ENCODE peak calls at places on chromosomes 3 and 15, in six cellular contexts. V is Peyer's patch, G is tibial nerve, X is H9, H is neural crest cell, K is uterus. L is an unnamed sample.

GRCh38 chr3:32109256-32109655 is 2.8 kb downstream of the GPD1L start:
- DNase-seq in V (peak; percentile 53), G (peak; percentile 82), X (no peak), H (no peak), K (peak; percentile 82), L (peak; percentile 80)

GRCh38 chr3:177357352-177358084 is 160.2 kb upstream of the TBL1XR1 start:
- DNase-seq in V (peak; percentile 56), G (no peak), X (no peak), H (no peak), K (peak; percentile 40), L (no peak)

GRCh38 chr3:16741103-16741758 is 136.0 kb upstream of the DAZL start:
- DNase-seq in V (no peak), G (no peak), X (no peak), H (no peak), K (no peak), L (peak; percentile 99)

GRCh38 chr15:57582080-57582479 is 9.6 kb upstream of the MYZAP start:
- DNase-seq in V (no peak), G (no peak), X (no peak), H (no peak), K (no peak), L (no peak)

GRCh38 chr15:68682906-68683490 is 104.2 kb downstream of the CORO2B start:
- DNase-seq in V (no peak), G (no peak), X (no peak), H (no peak), K (no peak), L (no peak)

GRCh38 chr3:117898722-117899121 is 1135.9 kb downstream of the IGSF11 start:
- DNase-seq in V (no peak), G (no peak), X (no peak), H (no peak), K (no peak), L (no peak)

GRCh38 chr15:43082509-43082908 is 23.3 kb downstream of the UBR1 start:
- DNase-seq in V (no peak), G (no peak), X (no peak), H (no peak), K (no peak), L (no peak)

GRCh38 chr3:178907081-178907480 is 164.5 kb downstream of the ZMAT3 start:
- DNase-seq in V (no peak), G (no peak), X (no peak), H (no peak), K (no peak), L (no peak)

GRCh38 chr15:77554306-77555080 is 78.2 kb downstream of the LINGO1 start:
- DNase-seq in V (no peak), G (no peak), X (no peak), H (peak; percentile 62), K (no peak), L (no peak)

GRCh38 chr3:102460579-102460978 is 25.8 kb downstream of the ZPLD1 start:
- DNase-seq in V (no peak), G (no peak), X (no peak), H (no peak), K (no peak), L (no peak)

GRCh38 chr3:102471001-102471400 is 36.2 kb downstream of the ZPLD1 start:
- DNase-seq in V (no peak), G (no peak), X (peak; percentile 78), H (no peak), K (no peak), L (no peak)

GRCh38 chr3:102471491-102471890 is 36.7 kb downstream of the ZPLD1 start:
- DNase-seq in V (no peak), G (no peak), X (no peak), H (no peak), K (no peak), L (no peak)

GRCh38 chr3:102464261-102464660 is 29.4 kb downstream of the ZPLD1 start:
- DNase-seq in V (no peak), G (no peak), X (no peak), H (no peak), K (no peak), L (no peak)

GRCh38 chr3:102466001-102466400 is 31.2 kb downstream of the ZPLD1 start:
- DNase-seq in V (no peak), G (no peak), X (no peak), H (no peak), K (no peak), L (no peak)
- TF ChIP-seq CTCF in V (no peak), G (no peak), X (no peak), H (no peak), K (no peak), L (peak; percentile 8)

GRCh38 chr3:72727207-72727606 is 121.0 kb downstream of the SHQ1 start:
- DNase-seq in V (no peak), G (no peak), X (no peak), H (no peak), K (no peak), L (peak; percentile 12)
- TF ChIP-seq CTCF in V (no peak), G (no peak), X (no peak), H (no peak), K (no peak), L (no peak)

GRCh38 chr3:96330795-96331194 is 483.6 kb upstream of the EPHA6 start:
- DNase-seq in V (no peak), G (no peak), X (no peak), H (no peak), K (no peak), L (no peak)

GRCh38 chr3:96334779-96335178 is 479.6 kb upstream of the EPHA6 start:
- DNase-seq in V (no peak), G (no peak), X (no peak), H (no peak), K (no peak), L (no peak)

DNA sequence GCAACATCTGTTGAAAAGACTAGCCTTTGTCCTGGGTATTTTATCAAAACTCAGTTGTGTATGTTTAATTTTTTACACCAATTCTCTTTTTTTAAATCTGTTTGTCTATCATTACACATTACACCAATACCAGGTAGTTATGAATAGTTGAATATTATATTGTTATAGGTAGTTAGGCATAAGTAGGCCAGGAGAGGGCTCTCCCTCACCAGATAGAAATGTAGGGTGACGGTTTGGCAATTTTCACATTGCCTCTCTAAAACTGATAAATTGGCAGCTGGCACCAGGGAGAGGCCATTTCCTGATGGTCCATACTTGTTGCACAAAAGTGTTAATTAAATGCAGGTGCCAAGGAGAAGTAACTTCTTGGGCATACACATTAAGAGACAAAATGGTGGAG is 483.1 kb upstream of the EPHA6 start:
- DNase-seq in V (no peak), G (no peak), X (no peak), H (no peak), K (no peak), L (no peak)
- TF ChIP-seq CTCF in V (no peak), G (no peak), X (peak; percentile 54), H (peak; percentile 42), K (no peak), L (no peak)

GRCh38 chr15:96270581-96271172 is 59.8 kb upstream of the NR2F2 start:
- DNase-seq in V (no peak), G (no peak), X (no peak), H (no peak), K (no peak), L (no peak)

GRCh38 chr15:96272427-96272826 is 58.1 kb upstream of the NR2F2 start:
- DNase-seq in V (no peak), G (no peak), X (no peak), H (no peak), K (no peak), L (no peak)

GRCh38 chr15:96274698-96275097 is 55.8 kb upstream of the NR2F2 start:
- DNase-seq in V (no peak), G (no peak), X (no peak), H (no peak), K (no peak), L (no peak)

GRCh38 chr15:96274087-96274440 is 56.4 kb upstream of the NR2F2 start:
- DNase-seq in V (no peak), G (no peak), X (no peak), H (no peak), K (no peak), L (no peak)

GRCh38 chr15:96273317-96274086 is 57.0 kb upstream of the NR2F2 start:
- DNase-seq in V (no peak), G (no peak), X (no peak), H (no peak), K (no peak), L (peak; percentile 74)
- TF ChIP-seq CTCF in V (no peak), G (no peak), X (no peak), H (no peak), K (no peak), L (no peak)

DNA sequence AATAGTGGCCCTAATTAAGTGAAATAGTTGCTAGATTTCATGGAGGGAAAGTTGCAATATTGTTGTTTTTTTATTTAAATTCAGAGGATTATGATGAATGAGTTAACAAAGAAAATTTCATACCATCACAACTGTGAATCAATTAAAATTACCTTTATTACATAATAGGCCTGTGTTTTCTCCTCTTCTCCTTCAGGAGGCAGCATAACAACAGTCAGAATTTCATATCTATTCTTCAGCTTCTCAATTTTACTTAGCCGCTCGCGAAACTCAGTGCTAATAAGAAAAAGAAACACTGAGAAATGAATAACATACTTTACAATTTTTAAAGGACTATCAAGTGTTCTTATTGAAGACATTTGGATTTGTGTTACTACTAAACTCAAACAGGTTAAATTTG is 29.4 kb downstream of the TTC14 start:
- DNase-seq in V (no peak), G (no peak), X (no peak), H (no peak), K (no peak), L (no peak)
- TF ChIP-seq CTCF in V (no peak), G (no peak), X (peak; percentile 50), H (no peak), K (no peak), L (no peak)

GRCh38 chr3:150300376-150300775 is 107.7 kb upstream of the TSC22D2 start:
- DNase-seq in V (no peak), G (no peak), X (no peak), H (no peak), K (no peak), L (no peak)

GRCh38 chr3:150300847-150301517 is 107.1 kb upstream of the TSC22D2 start:
- DNase-seq in V (no peak), G (no peak), X (no peak), H (no peak), K (no peak), L (no peak)

GRCh38 chr3:150302246-150302645 is 105.9 kb upstream of the TSC22D2 start:
- DNase-seq in V (no peak), G (no peak), X (no peak), H (no peak), K (no peak), L (no peak)

GRCh38 chr3:150307862-150308261 is 100.2 kb upstream of the TSC22D2 start:
- DNase-seq in V (no peak), G (no peak), X (no peak), H (no peak), K (no peak), L (no peak)

DNA sequence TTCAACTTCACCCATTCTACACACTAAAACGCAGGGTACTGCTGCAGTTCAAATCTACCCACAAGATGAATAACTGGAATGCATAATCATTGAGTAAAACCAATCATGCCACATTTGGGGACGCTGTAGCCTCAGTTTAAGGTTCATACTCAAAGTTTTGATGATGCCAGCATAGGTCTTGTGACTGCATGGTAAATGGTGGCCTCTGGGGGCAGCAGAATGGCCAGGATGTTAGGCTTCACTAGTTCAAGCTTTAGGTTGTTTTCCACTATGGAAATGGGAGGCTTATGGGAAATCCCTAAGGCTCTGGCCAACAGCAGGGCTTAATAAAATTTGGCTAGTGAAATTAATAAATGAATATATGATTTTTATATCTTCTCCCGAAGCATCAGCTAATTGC is 104.3 kb upstream of the TSC22D2 start:
- DNase-seq in V (no peak), G (no peak), X (no peak), H (no peak), K (no peak), L (no peak)
- TF ChIP-seq CTCF in V (no peak), G (no peak), X (peak; percentile 69), H (peak; percentile 50), K (no peak), L (peak; percentile 25)

GRCh38 chr15:98174286-98174685 is 213.8 kb downstream of the ARRDC4 start:
- DNase-seq in V (no peak), G (no peak), X (peak; percentile 44), H (no peak), K (no peak), L (no peak)
- TF ChIP-seq CTCF in V (no peak), G (no peak), X (peak; percentile 32), H (no peak), K (no peak), L (no peak)

L was measured in astrocyte of the cerebellum.